ENCODE peak calls at places on chromosome 1, in eight cellular contexts. U, R, O, N, D, L, A and Q are unnamed samples.

GRCh38 chr1:52288286-52288685 is 77.7 kb downstream of the CC2D1B start:
- DNase-seq in L (peak; percentile 32), A (peak; percentile 69), N (no peak), R (peak; percentile 64), O (no peak), U (no peak), D (no peak), Q (no peak)

GRCh38 chr1:172394167-172394751 is 26.2 kb upstream of the C1orf105 start:
- DNase-seq in U (no peak), O (peak; percentile 54), N (peak; percentile 58), A (no peak), D (no peak), R (peak; percentile 22), L (no peak), Q (no peak)

GRCh38 chr1:181189691-181190361 is 101.3 kb downstream of the IER5 start:
- DNase-seq in U (peak; percentile 61), O (peak; percentile 85), N (peak; percentile 82), D (peak; percentile 90), L (peak; percentile 58), A (peak; percentile 41), R (peak; percentile 29), Q (no peak)

GRCh38 chr1:29540801-29541357 is 304.6 kb downstream of the PTPRU start:
- DNase-seq in U (no peak), R (no peak), A (no peak), L (no peak), O (no peak), D (no peak), N (no peak), Q (no peak)

GRCh38 chr1:14442669-14443068 is 155.8 kb upstream of the KAZN start:
- DNase-seq in D (peak; percentile 8), U (no peak), R (no peak), L (no peak), A (no peak), O (no peak), N (no peak), Q (no peak)

GRCh38 chr1:234120327-234120944 is 216.0 kb downstream of the SLC35F3 start:
- DNase-seq in N (no peak), L (no peak), D (no peak), R (no peak), U (no peak), O (no peak), A (no peak), Q (no peak)

GRCh38 chr1:51569284-51570062 is 47.4 kb upstream of the OSBPL9 start:
- DNase-seq in L (peak; percentile 78), D (peak; percentile 81), N (peak; percentile 33), O (peak; percentile 81), U (peak; percentile 29), R (peak; percentile 82), A (peak; percentile 90), Q (peak; percentile 71)

GRCh38 chr1:235639586-235640205 is 9.9 kb downstream of the GNG4 start:
- DNase-seq in A (no peak), R (no peak), L (no peak), D (no peak), U (no peak), N (no peak), O (no peak), Q (no peak)

GRCh38 chr1:208278638-208279037 is 34.5 kb upstream of the PLXNA2 start:
- DNase-seq in L (no peak), D (no peak), O (no peak), A (no peak), U (no peak), R (no peak), N (no peak), Q (no peak)

GRCh38 chr1:33696962-33697361 is 166.9 kb upstream of the HMGB4 start:
- DNase-seq in O (no peak), D (no peak), U (no peak), R (no peak), L (no peak), A (no peak), N (no peak), Q (no peak)

GRCh38 chr1:4079815-4080214 is 179.7 kb upstream of the C1orf174 start:
- DNase-seq in L (no peak), D (no peak), A (no peak), U (no peak), N (no peak), R (no peak), O (no peak), Q (no peak)

GRCh38 chr1:88648706-88649105 is 35.4 kb upstream of the PKN2 start:
- DNase-seq in U (no peak), L (no peak), A (no peak), D (no peak), O (no peak), N (no peak), R (no peak), Q (no peak)